ENCODE peak calls at places on chromosomes 2 and 18, in eight cellular contexts. X, J, V, N, I, T, C and O are unnamed samples.

GRCh38 chr18:50659091-50660003 is 99.5 kb downstream of the MAPK4 start:
- DNase-seq in X (no peak), J (no peak), V (no peak), N (peak), I (no peak), T (peak), C (no peak), O (no peak)

GRCh38 chr2:21970971-21971370 is 847.2 kb downstream of the TDRD15 start:
- DNase-seq in X (no peak), J (no peak), V (no peak), N (no peak), I (no peak), T (no peak), C (no peak), O (no peak)

GRCh38 chr2:229884775-229885699 is 36.8 kb downstream of the TRIP12 start:
- DNase-seq in X (no peak), J (no peak), V (no peak), N (no peak), I (no peak), T (no peak), C (no peak), O (no peak)

GRCh38 chr2:25672500-25673169 is 742 bp downstream of the DTNB start:
- DNase-seq in X (no peak), J (peak), V (peak), N (peak), I (peak), T (peak), C (peak), O (peak)

GRCh38 chr18:45920367-45920766 is 46.8 kb downstream of the EPG5 start:
- DNase-seq in X (no peak), J (peak), V (no peak), N (peak), I (no peak), T (no peak), C (peak), O (peak)

GRCh38 chr2:10935953-10936942 is 24.5 kb downstream of the KCNF1 start:
- DNase-seq in X (no peak), J (no peak), V (no peak), N (peak), I (peak), T (peak), C (peak), O (peak)

GRCh38 chr2:20326163-20326780 is 24.4 kb downstream of the PUM2 start:
- DNase-seq in X (no peak), J (peak), V (peak), N (peak), I (peak), T (peak), C (peak), O (peak)

GRCh38 chr18:71209944-71210343 is 921.1 kb downstream of the SOCS6 start:
- DNase-seq in X (no peak), J (no peak), V (no peak), N (no peak), I (no peak), T (no peak), C (no peak), O (no peak)

GRCh38 chr18:55422456-55423185 is 165.4 kb downstream of the TCF4 start:
- DNase-seq in X (no peak), J (no peak), V (no peak), N (no peak), I (no peak), T (no peak), C (peak), O (no peak)

GRCh38 chr18:7585272-7585670 is 18.2 kb downstream of the PTPRM start:
- DNase-seq in X (no peak), J (no peak), V (no peak), N (no peak), I (no peak), T (no peak), C (no peak), O (no peak)

GRCh38 chr2:145197944-145198343 is 678.0 kb upstream of the ZEB2 start:
- DNase-seq in X (no peak), J (no peak), V (no peak), N (no peak), I (no peak), T (no peak), C (no peak), O (no peak)

GRCh38 chr2:99818842-99819241 is 323.5 kb downstream of the AFF3 start:
- DNase-seq in X (peak), J (no peak), V (no peak), N (peak), I (no peak), T (no peak), C (peak), O (no peak)

GRCh38 chr2:217418090-217418489 is 558.2 kb upstream of the TNP1 start:
- DNase-seq in X (no peak), J (no peak), V (no peak), N (no peak), I (no peak), T (no peak), C (no peak), O (no peak)